ENCODE peak calls at places on chromosome 22, in six cellular contexts. One of them, this sample, is unnamed.

GRCh38 chr22:28909375-28909774 is 26.0 kb downstream of the ZNRF3 start:
- ATAC-seq in K562: peak; percentile 60
- ATAC-seq in upper lobe of left lung: no peak
- ATAC-seq in HepG2: no peak
- ATAC-seq in body of pancreas: no peak
- ATAC-seq in IMR-90: peak; percentile 5
- ATAC-seq in this sample: no peak

GRCh38 chr22:44153705-44154104 is 27.0 kb upstream of the PARVG start:
- ATAC-seq in HepG2: no peak
- ATAC-seq in IMR-90: no peak
- ATAC-seq in body of pancreas: no peak
- ATAC-seq in K562: no peak
- ATAC-seq in upper lobe of left lung: no peak
- ATAC-seq in this sample: no peak

GRCh38 chr22:37215890-37216289 is 3.6 kb upstream of the SSTR3 start:
- ATAC-seq in HepG2: no peak
- ATAC-seq in K562: no peak
- ATAC-seq in upper lobe of left lung: no peak
- ATAC-seq in body of pancreas: no peak
- ATAC-seq in IMR-90: no peak
- ATAC-seq in this sample: no peak

GRCh38 chr22:31954535-31955326 is 10.4 kb downstream of the YWHAH start:
- ATAC-seq in HepG2: no peak
- ATAC-seq in K562: no peak
- ATAC-seq in IMR-90: no peak
- ATAC-seq in upper lobe of left lung: no peak
- ATAC-seq in body of pancreas: no peak
- ATAC-seq in this sample: peak; percentile 58

GRCh38 chr22:35544810-35545209 is 4.2 kb downstream of the RASD2 start:
- ATAC-seq in HepG2: no peak
- ATAC-seq in upper lobe of left lung: no peak
- ATAC-seq in IMR-90: no peak
- ATAC-seq in K562: no peak
- ATAC-seq in body of pancreas: no peak
- ATAC-seq in this sample: no peak

GRCh38 chr22:26474687-26475086 is 8.9 kb downstream of the HPS4 start:
- ATAC-seq in K562: no peak
- ATAC-seq in upper lobe of left lung: no peak
- ATAC-seq in body of pancreas: no peak
- ATAC-seq in HepG2: no peak
- ATAC-seq in IMR-90: no peak
- ATAC-seq in this sample: no peak

GRCh38 chr22:40714514-40714966 is 35.3 kb downstream of the MCHR1 start:
- ATAC-seq in body of pancreas: no peak
- ATAC-seq in K562: no peak
- ATAC-seq in HepG2: peak; percentile 15
- ATAC-seq in IMR-90: no peak
- ATAC-seq in upper lobe of left lung: no peak
- ATAC-seq in this sample: no peak

GRCh38 chr22:44460287-44461082 is 37.5 kb downstream of the RTL6 start:
- ATAC-seq in K562: no peak
- ATAC-seq in HepG2: no peak
- ATAC-seq in body of pancreas: no peak
- ATAC-seq in upper lobe of left lung: no peak
- ATAC-seq in IMR-90: peak; percentile 49
- ATAC-seq in this sample: no peak

GRCh38 chr22:45262931-45263789 is 21.6 kb upstream of the UPK3A start:
- ATAC-seq in upper lobe of left lung: peak; percentile 54
- ATAC-seq in IMR-90: peak; percentile 12
- ATAC-seq in K562: peak; percentile 47
- ATAC-seq in body of pancreas: peak; percentile 23
- ATAC-seq in HepG2: peak; percentile 35
- ATAC-seq in this sample: peak; percentile 38

GRCh38 chr22:50702261-50702671 is 29.6 kb downstream of the SHANK3 start:
- ATAC-seq in body of pancreas: no peak
- ATAC-seq in K562: no peak
- ATAC-seq in HepG2: no peak
- ATAC-seq in IMR-90: no peak
- ATAC-seq in upper lobe of left lung: no peak
- ATAC-seq in this sample: no peak

GRCh38 chr22:40789131-40789530 is 30.0 kb downstream of the SLC25A17 start:
- ATAC-seq in IMR-90: no peak
- ATAC-seq in body of pancreas: no peak
- ATAC-seq in upper lobe of left lung: no peak
- ATAC-seq in HepG2: no peak
- ATAC-seq in K562: no peak
- ATAC-seq in this sample: no peak

GRCh38 chr22:46586123-46586519 is 34.1 kb upstream of the GRAMD4 start:
- ATAC-seq in HepG2: no peak
- ATAC-seq in upper lobe of left lung: no peak
- ATAC-seq in IMR-90: no peak
- ATAC-seq in K562: no peak
- ATAC-seq in body of pancreas: no peak
- ATAC-seq in this sample: no peak

GRCh38 chr22:38218661-38219331 is 17.0 kb downstream of the MAFF start:
- ATAC-seq in HepG2: peak; percentile 84
- ATAC-seq in upper lobe of left lung: peak; percentile 88
- ATAC-seq in body of pancreas: peak; percentile 84
- ATAC-seq in K562: no peak
- ATAC-seq in IMR-90: peak; percentile 83
- ATAC-seq in this sample: peak; percentile 89

GRCh38 chr22:37626144-37626543 is 13.3 kb upstream of the SH3BP1 start:
- ATAC-seq in HepG2: no peak
- ATAC-seq in upper lobe of left lung: no peak
- ATAC-seq in K562: no peak
- ATAC-seq in IMR-90: no peak
- ATAC-seq in body of pancreas: peak; percentile 36
- ATAC-seq in this sample: peak; percentile 92

GRCh38 chr22:36344106-36344827 is 43.5 kb downstream of the MYH9 start:
- ATAC-seq in upper lobe of left lung: no peak
- ATAC-seq in IMR-90: no peak
- ATAC-seq in HepG2: no peak
- ATAC-seq in body of pancreas: peak; percentile 2
- ATAC-seq in K562: no peak
- ATAC-seq in this sample: peak; percentile 4

GRCh38 chr22:48071305-48071704 is 1308.9 kb downstream of the TBC1D22A start:
- ATAC-seq in HepG2: no peak
- ATAC-seq in IMR-90: no peak
- ATAC-seq in body of pancreas: no peak
- ATAC-seq in K562: no peak
- ATAC-seq in upper lobe of left lung: no peak
- ATAC-seq in this sample: no peak

GRCh38 chr22:46233231-46233630 is 16.9 kb downstream of the CDPF1 start:
- ATAC-seq in K562: no peak
- ATAC-seq in body of pancreas: peak; percentile 90
- ATAC-seq in upper lobe of left lung: peak; percentile 43
- ATAC-seq in IMR-90: peak; percentile 48
- ATAC-seq in HepG2: no peak
- ATAC-seq in this sample: peak; percentile 86

GRCh38 chr22:35498026-35498425 is 42.6 kb upstream of the RASD2 start:
- ATAC-seq in HepG2: no peak
- ATAC-seq in body of pancreas: no peak
- ATAC-seq in K562: peak; percentile 57
- ATAC-seq in upper lobe of left lung: no peak
- ATAC-seq in IMR-90: peak; percentile 91
- ATAC-seq in this sample: no peak

GRCh38 chr22:47114813-47115517 is 352.5 kb downstream of the TBC1D22A start:
- ATAC-seq in K562: no peak
- ATAC-seq in HepG2: no peak
- ATAC-seq in IMR-90: no peak
- ATAC-seq in upper lobe of left lung: no peak
- ATAC-seq in body of pancreas: no peak
- ATAC-seq in this sample: no peak

GRCh38 chr22:40541300-40541699 is 95.2 kb downstream of the MRTFA start:
- ATAC-seq in upper lobe of left lung: no peak
- ATAC-seq in HepG2: no peak
- ATAC-seq in IMR-90: no peak
- ATAC-seq in K562: no peak
- ATAC-seq in body of pancreas: no peak
- ATAC-seq in this sample: no peak

GRCh38 chr22:27718186-27719032 is 83.1 kb downstream of the MN1 start:
- ATAC-seq in K562: peak; percentile 97
- ATAC-seq in IMR-90: peak; percentile 99
- ATAC-seq in body of pancreas: peak; percentile 68
- ATAC-seq in upper lobe of left lung: peak; percentile 79
- ATAC-seq in HepG2: peak; percentile 65
- ATAC-seq in this sample: peak; percentile 97

GRCh38 chr22:18979957-18980356 is 43.9 kb upstream of the PRODH start:
- ATAC-seq in body of pancreas: no peak
- ATAC-seq in K562: no peak
- ATAC-seq in upper lobe of left lung: no peak
- ATAC-seq in IMR-90: no peak
- ATAC-seq in HepG2: peak; percentile 58
- ATAC-seq in this sample: no peak

GRCh38 chr22:50571264-50572175 is 6.7 kb downstream of the CPT1B start:
- ATAC-seq in HepG2: no peak
- ATAC-seq in IMR-90: no peak
- ATAC-seq in body of pancreas: no peak
- ATAC-seq in K562: no peak
- ATAC-seq in upper lobe of left lung: no peak
- ATAC-seq in this sample: no peak

GRCh38 chr22:50188356-50188755 is 2.6 kb downstream of the TRABD start:
- ATAC-seq in upper lobe of left lung: no peak
- ATAC-seq in IMR-90: no peak
- ATAC-seq in HepG2: no peak
- ATAC-seq in K562: no peak
- ATAC-seq in body of pancreas: no peak
- ATAC-seq in this sample: no peak

GRCh38 chr22:50612168-50612714 is 11.6 kb downstream of the MAPK8IP2 start:
- ATAC-seq in upper lobe of left lung: no peak
- ATAC-seq in K562: no peak
- ATAC-seq in IMR-90: no peak
- ATAC-seq in body of pancreas: no peak
- ATAC-seq in HepG2: no peak
- ATAC-seq in this sample: no peak

GRCh38 chr22:42301742-42302102 is 31.3 kb upstream of the TCF20 start:
- ATAC-seq in HepG2: no peak
- ATAC-seq in body of pancreas: no peak
- ATAC-seq in upper lobe of left lung: no peak
- ATAC-seq in IMR-90: no peak
- ATAC-seq in K562: no peak
- ATAC-seq in this sample: no peak
- TF ChIP-seq POLR2A in HepG2: no peak
- TF ChIP-seq POLR2A in body of pancreas: no peak
- TF ChIP-seq POLR2A in upper lobe of left lung: no peak
- TF ChIP-seq POLR2A in IMR-90: no peak
- TF ChIP-seq POLR2A in K562: no peak
- TF ChIP-seq POLR2A in this sample: no peak

GRCh38 chr22:21641795-21642583 is at the start of gene SDF2L1:
- ATAC-seq in body of pancreas: peak; percentile 98
- ATAC-seq in IMR-90: peak; percentile 98
- ATAC-seq in K562: peak; percentile 94
- ATAC-seq in HepG2: peak; percentile 91
- ATAC-seq in upper lobe of left lung: peak; percentile 99
- ATAC-seq in this sample: peak; percentile 100
- TF ChIP-seq POLR2A in body of pancreas: peak; percentile 90
- TF ChIP-seq POLR2A in IMR-90: peak; percentile 81
- TF ChIP-seq POLR2A in K562: no peak
- TF ChIP-seq POLR2A in HepG2: peak; percentile 96
- TF ChIP-seq POLR2A in upper lobe of left lung: peak; percentile 60
- TF ChIP-seq POLR2A in this sample: peak; percentile 63

GRCh38 chr22:39311592-39312400 is 7.6 kb downstream of the RPL3 start:
- ATAC-seq in IMR-90: no peak
- ATAC-seq in upper lobe of left lung: no peak
- ATAC-seq in HepG2: peak; percentile 0
- ATAC-seq in K562: peak; percentile 54
- ATAC-seq in body of pancreas: no peak
- ATAC-seq in this sample: no peak
- TF ChIP-seq POLR2A in IMR-90: peak; percentile 27
- TF ChIP-seq POLR2A in upper lobe of left lung: no peak
- TF ChIP-seq POLR2A in HepG2: no peak
- TF ChIP-seq POLR2A in K562: peak; percentile 81
- TF ChIP-seq POLR2A in body of pancreas: no peak
- TF ChIP-seq POLR2A in this sample: no peak

GRCh38 chr22:24848559-24849168 is 42.7 kb downstream of the SGSM1 start:
- ATAC-seq in K562: no peak
- ATAC-seq in IMR-90: no peak
- ATAC-seq in HepG2: no peak
- ATAC-seq in body of pancreas: peak; percentile 84
- ATAC-seq in upper lobe of left lung: no peak
- ATAC-seq in this sample: no peak

GRCh38 chr22:24847490-24847889 is 41.5 kb downstream of the SGSM1 start:
- ATAC-seq in K562: no peak
- ATAC-seq in IMR-90: no peak
- ATAC-seq in upper lobe of left lung: no peak
- ATAC-seq in body of pancreas: no peak
- ATAC-seq in HepG2: no peak
- ATAC-seq in this sample: no peak

GRCh38 chr22:24841261-24841660 is 35.2 kb downstream of the SGSM1 start:
- ATAC-seq in IMR-90: no peak
- ATAC-seq in HepG2: no peak
- ATAC-seq in body of pancreas: peak; percentile 63
- ATAC-seq in upper lobe of left lung: peak; percentile 46
- ATAC-seq in K562: no peak
- ATAC-seq in this sample: no peak

GRCh38 chr22:24843048-24843447 is 37.0 kb downstream of the SGSM1 start:
- ATAC-seq in upper lobe of left lung: no peak
- ATAC-seq in HepG2: no peak
- ATAC-seq in IMR-90: no peak
- ATAC-seq in K562: no peak
- ATAC-seq in body of pancreas: no peak
- ATAC-seq in this sample: no peak

DNA sequence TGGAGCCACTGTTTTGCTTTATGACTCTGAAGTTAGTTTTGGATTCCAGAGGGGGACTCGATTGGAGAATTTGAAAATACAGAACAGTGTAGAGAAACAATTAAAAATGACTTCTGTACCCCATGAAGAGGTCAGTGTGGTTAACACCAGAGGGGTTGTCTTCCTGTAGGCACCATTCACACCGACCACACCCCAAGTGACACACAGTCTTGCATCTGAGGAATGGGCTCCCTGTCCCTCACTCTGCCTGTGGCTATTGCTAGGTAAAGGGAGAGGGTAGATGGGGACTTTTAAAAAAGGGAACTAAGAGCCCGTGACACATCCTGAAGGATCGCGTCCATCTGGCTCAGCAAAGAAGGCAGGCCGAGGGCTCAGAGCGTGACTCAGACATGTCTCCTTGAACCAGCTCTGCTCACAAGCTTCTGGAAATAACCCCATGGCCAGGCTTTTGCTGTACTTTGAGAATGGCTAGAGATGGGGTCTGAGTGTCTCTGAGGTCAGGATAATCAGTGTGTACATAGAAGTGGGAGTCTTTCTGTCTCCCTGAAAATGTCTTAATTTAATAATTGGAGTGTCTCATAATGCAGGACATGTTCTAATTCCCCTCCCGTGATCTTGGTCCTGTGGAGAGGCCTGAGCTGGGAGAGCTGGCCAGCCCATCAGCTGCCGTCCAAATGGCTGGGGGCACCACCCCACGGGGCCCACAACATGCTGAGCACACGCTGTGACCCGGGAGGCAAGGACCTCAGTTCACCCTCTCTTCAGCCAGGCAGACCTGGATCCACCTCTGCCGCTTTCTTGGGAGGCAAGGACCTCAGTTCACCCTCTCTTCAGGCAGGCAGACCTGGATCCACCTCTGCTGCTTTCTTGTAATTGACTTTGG is 39.3 kb downstream of the SGSM1 start:
- ATAC-seq in body of pancreas: no peak
- ATAC-seq in upper lobe of left lung: no peak
- ATAC-seq in K562: no peak
- ATAC-seq in HepG2: no peak
- ATAC-seq in IMR-90: no peak
- ATAC-seq in this sample: no peak
- TF ChIP-seq POLR2A in body of pancreas: no peak
- TF ChIP-seq POLR2A in upper lobe of left lung: no peak
- TF ChIP-seq POLR2A in K562: no peak
- TF ChIP-seq POLR2A in HepG2: no peak
- TF ChIP-seq POLR2A in IMR-90: no peak
- TF ChIP-seq POLR2A in this sample: no peak

GRCh38 chr22:21867528-21868266 is at the start of gene MAPK1:
- ATAC-seq in upper lobe of left lung: peak; percentile 98
- ATAC-seq in body of pancreas: peak; percentile 97
- ATAC-seq in IMR-90: peak; percentile 99
- ATAC-seq in HepG2: peak; percentile 96
- ATAC-seq in K562: peak; percentile 92
- ATAC-seq in this sample: peak; percentile 98
- TF ChIP-seq POLR2A in upper lobe of left lung: peak; percentile 82
- TF ChIP-seq POLR2A in body of pancreas: peak; percentile 67
- TF ChIP-seq POLR2A in IMR-90: peak; percentile 86
- TF ChIP-seq POLR2A in HepG2: peak; percentile 82
- TF ChIP-seq POLR2A in K562: no peak
- TF ChIP-seq POLR2A in this sample: peak; percentile 86